ENCODE peak calls at places on chromosomes 3 and 15, in five cellular contexts. O is H1, W is neuronal stem cell, G is IMR-90, E is H9. Z is an unnamed sample.

GRCh38 chr3:177201707-177202397 is 4.6 kb upstream of the TBL1XR1 start:
- DNase-seq in O (no peak), E (no peak), G (peak; percentile 62), W (no peak), Z (no peak)

GRCh38 chr3:103712320-103713008 is 1277.6 kb downstream of the ZPLD1 start:
- DNase-seq in W (no peak), E (no peak), G (peak; percentile 17), O (no peak), Z (peak; percentile 18)

GRCh38 chr3:134066539-134067310 is 37.0 kb upstream of the SLCO2A1 start:
- DNase-seq in E (no peak), G (no peak), O (peak; percentile 32), W (no peak), Z (no peak)

GRCh38 chr3:101780661-101781060 is 1.6 kb downstream of the NXPE3 start:
- DNase-seq in G (peak; percentile 91), E (no peak), W (no peak), O (no peak), Z (peak; percentile 57)

GRCh38 chr3:109224333-109224732 is 87.8 kb downstream of the C3orf85 start:
- DNase-seq in G (no peak), O (peak; percentile 77), E (peak; percentile 84), W (no peak), Z (peak; percentile 66)

GRCh38 chr3:113128386-113129015 is 82.9 kb upstream of the BOC start:
- DNase-seq in W (no peak), G (peak; percentile 23), O (no peak), E (no peak), Z (no peak)

GRCh38 chr3:79414821-79415220 is 353.0 kb downstream of the ROBO1 start:
- DNase-seq in W (no peak), E (no peak), O (no peak), G (peak; percentile 39), Z (no peak)

GRCh38 chr3:10466186-10466585 is 39.2 kb downstream of the ATP2B2 start:
- DNase-seq in E (no peak), O (no peak), W (no peak), G (no peak), Z (no peak)

GRCh38 chr15:44157679-44158078 is 37.4 kb downstream of the FRMD5 start:
- DNase-seq in G (peak; percentile 96), O (no peak), E (no peak), W (no peak), Z (no peak)

GRCh38 chr15:64361259-64361658 is 5.3 kb upstream of the CSNK1G1 start:
- DNase-seq in O (no peak), W (no peak), E (no peak), G (no peak), Z (no peak)

GRCh38 chr15:89360294-89360971 is 25.8 kb upstream of the POLG start:
- DNase-seq in O (peak; percentile 78), G (no peak), E (peak; percentile 67), W (no peak), Z (peak; percentile 52)

GRCh38 chr3:188962253-188963247 is 209.2 kb upstream of the TPRG1 start:
- DNase-seq in W (no peak), G (no peak), E (no peak), O (no peak), Z (no peak)

GRCh38 chr3:119098620-119099222 is 47.2 kb upstream of the TEX55 start:
- DNase-seq in W (peak; percentile 37), E (no peak), O (no peak), G (peak; percentile 40), Z (peak; percentile 26)

GRCh38 chr3:60010778-60011177 is 961.0 kb upstream of the CFAP20DC start:
- DNase-seq in E (no peak), G (no peak), O (no peak), W (no peak), Z (no peak)

GRCh38 chr3:51968175-51968681 is 974 bp upstream of the PCBP4 start:
- DNase-seq in G (peak; percentile 18), E (peak; percentile 74), W (peak; percentile 79), O (no peak), Z (peak; percentile 75)

GRCh38 chr3:114455432-114455831 is 161.6 kb downstream of the TIGIT start:
- DNase-seq in E (no peak), O (no peak), G (no peak), W (no peak), Z (no peak)

GRCh38 chr3:156665296-156665695 is 9.1 kb upstream of the TIPARP start:
- DNase-seq in W (no peak), G (peak; percentile 91), O (no peak), E (no peak), Z (no peak)

GRCh38 chr15:89499156-89499555 is 2.8 kb upstream of the RHCG start:
- DNase-seq in W (no peak), E (no peak), G (no peak), O (no peak), Z (no peak)

GRCh38 chr3:52062499-52062898 is 6.1 kb upstream of the DUSP7 start:
- DNase-seq in G (peak; percentile 90), E (no peak), W (no peak), O (no peak), Z (no peak)

GRCh38 chr15:66996099-66996498 is 69.3 kb upstream of the SMAD3 start:
- DNase-seq in W (no peak), G (peak; percentile 25), O (no peak), E (no peak), Z (no peak)

GRCh38 chr3:197181751-197182150 is 116.7 kb downstream of the DLG1 start:
- DNase-seq in E (no peak), W (no peak), G (peak; percentile 72), O (no peak), Z (no peak)

GRCh38 chr3:42713747-42714146 is 11.1 kb upstream of the HHATL start:
- DNase-seq in G (no peak), E (no peak), O (peak; percentile 10), W (no peak), Z (no peak)

GRCh38 chr3:112302061-112302830 is 8.2 kb upstream of the SLC9C1 start:
- DNase-seq in G (peak; percentile 47), O (peak; percentile 67), E (peak; percentile 44), W (no peak), Z (peak; percentile 81)

GRCh38 chr3:143590660-143591059 is 257.6 kb downstream of the SLC9A9 start:
- DNase-seq in W (no peak), O (no peak), G (no peak), E (no peak), Z (peak; percentile 66)

GRCh38 chr3:170563712-170564423 is 22.0 kb downstream of the SLC7A14 start:
- DNase-seq in E (no peak), G (peak; percentile 82), O (no peak), W (no peak), Z (no peak)

GRCh38 chr3:128133273-128133883 is 9.8 kb upstream of the RUVBL1 start:
- DNase-seq in E (peak; percentile 69), G (peak; percentile 70), O (peak; percentile 72), W (peak; percentile 29), Z (peak; percentile 73)

GRCh38 chr15:63048986-63049665 is 6.6 kb downstream of the TPM1 start:
- DNase-seq in E (peak; percentile 64), G (peak; percentile 66), W (no peak), O (peak; percentile 71), Z (peak; percentile 83)

GRCh38 chr3:159928071-159928491 is 60.6 kb upstream of the IL12A start:
- DNase-seq in G (peak; percentile 45), O (no peak), W (no peak), E (no peak), Z (no peak)

GRCh38 chr3:27681249-27681748 is 40.8 kb downstream of the EOMES start:
- DNase-seq in G (peak; percentile 83), O (no peak), W (peak; percentile 50), E (peak; percentile 50), Z (peak; percentile 88)

GRCh38 chr3:170553788-170554620 is 31.9 kb downstream of the SLC7A14 start:
- DNase-seq in O (no peak), W (no peak), E (no peak), G (peak; percentile 52), Z (no peak)

DNA sequence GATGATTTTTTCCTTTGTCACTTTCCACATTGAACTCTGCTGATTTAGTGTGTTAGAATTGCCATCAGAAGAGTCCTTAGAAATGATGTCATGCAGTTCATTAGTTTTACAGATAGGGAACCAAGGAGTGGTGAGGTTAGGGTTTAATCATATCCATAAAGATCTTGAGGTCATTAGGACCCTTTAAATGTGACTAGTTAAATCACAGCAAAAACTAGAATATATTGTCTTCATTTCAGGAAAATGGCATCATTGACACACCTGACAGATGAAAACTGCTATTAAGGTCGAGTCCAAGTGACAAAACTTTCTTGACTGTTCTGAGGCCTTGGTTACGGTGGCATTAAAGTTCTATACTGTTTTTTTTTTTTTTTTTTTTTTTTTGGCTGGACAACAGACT is 50.5 kb downstream of the MBNL1 start:
- DNase-seq in E (no peak), O (no peak), W (no peak), G (no peak), Z (no peak)
- H2BK15ac ChIP-seq in E (no peak overlapping the region), O (no peak overlapping the region), W (no peak overlapping the region), G (no peak overlapping the region), Z (no peak overlapping the region)

DNA sequence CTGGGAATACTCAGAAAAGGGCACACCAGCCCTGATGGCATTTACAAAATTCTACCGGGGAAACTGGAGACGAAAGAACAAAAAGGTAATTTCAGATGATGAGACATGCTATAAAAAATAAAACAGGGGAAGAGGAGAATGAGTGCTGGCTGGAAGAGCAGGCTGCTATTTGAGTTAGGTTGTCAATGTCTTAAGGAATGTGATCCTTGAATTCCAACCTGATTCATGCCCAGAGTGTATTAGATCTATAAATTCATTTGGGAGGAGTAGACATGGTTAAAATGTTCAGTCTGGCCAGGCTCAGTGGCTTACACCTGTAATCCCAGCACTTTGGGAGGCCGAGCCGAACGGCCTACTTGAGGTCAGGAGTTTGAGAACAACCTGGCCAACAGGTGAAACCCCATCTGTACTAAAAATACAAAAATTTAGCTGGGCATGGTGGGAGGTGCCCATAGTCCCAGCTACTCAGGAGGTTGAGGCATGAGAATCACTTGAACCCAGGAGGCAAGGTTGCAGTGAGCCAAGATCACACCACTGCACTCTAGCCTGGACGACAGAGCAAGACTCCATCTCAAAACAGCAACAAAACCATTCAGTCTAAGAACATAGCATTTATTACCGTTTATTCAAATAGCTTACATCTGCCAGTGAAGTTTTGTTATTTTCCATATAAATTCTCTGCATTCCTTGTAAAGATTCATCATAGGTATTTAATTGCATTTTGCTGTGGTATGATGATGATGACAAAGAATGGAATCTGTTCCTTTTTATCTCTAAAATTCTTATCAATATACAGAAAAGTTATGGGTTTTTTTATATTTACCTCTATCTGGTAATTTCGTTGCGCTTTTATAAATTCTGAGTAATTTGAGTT is 126.7 kb upstream of the NR2E3 start:
- DNase-seq in E (no peak), O (no peak), W (no peak), G (peak; percentile 57), Z (no peak)
- H3K27me3 ChIP-seq in E (no peaks in the 10 kb centered on the region), O (no peaks in the 10 kb centered on the region), W (peaks cover 2% of the 10 kb centered on the region), G (no peaks in the 10 kb centered on the region), Z (no peaks in the 10 kb centered on the region)

GRCh38 chr3:11624704-11625375 is 18.9 kb downstream of the VGLL4 start:
- DNase-seq in O (no peak), W (no peak), E (no peak), G (no peak), Z (no peak)

GRCh38 chr3:11626084-11626463 is 17.6 kb downstream of the VGLL4 start:
- DNase-seq in G (no peak), O (no peak), W (no peak), E (no peak), Z (no peak)

GRCh38 chr3:11622846-11623550 is 20.7 kb downstream of the VGLL4 start:
- DNase-seq in E (no peak), W (no peak), O (no peak), G (no peak), Z (peak; percentile 41)

GRCh38 chr3:11625376-11626083 is 18.2 kb downstream of the VGLL4 start:
- DNase-seq in O (no peak), E (no peak), W (no peak), G (no peak), Z (no peak)

GRCh38 chr3:11624161-11624560 is 19.6 kb downstream of the VGLL4 start:
- DNase-seq in E (no peak), O (no peak), W (no peak), G (peak; percentile 61), Z (no peak)
- H2AK5ac ChIP-seq in E (no peak overlapping the region), O (no peak overlapping the region), W (no peak overlapping the region), G (peak overlapping the region; percentile 77), Z (no peak overlapping the region)

GRCh38 chr3:11558918-11559815 is 84.5 kb downstream of the VGLL4 start:
- DNase-seq in G (no peak), E (peak; percentile 29), O (no peak), W (no peak), Z (no peak)
- H2BK15ac ChIP-seq in G (no peak overlapping the region), E (no peak overlapping the region), O (no peak overlapping the region), W (no peak overlapping the region), Z (no peak overlapping the region)

Z was measured in mesendoderm.